ENCODE peak calls at places on chromosomes 5 and 9, in five cellular contexts. B, K, C, M and Q are unnamed samples.

GRCh38 chr5:149766460-149767277 is 36.6 kb downstream of the PPARGC1B start:
- DNase-seq in B (no peak), M (no peak), K (no peak), C (no peak), Q (no peak)

GRCh38 chr5:91027316-91027937 is 355.7 kb downstream of the ARRDC3 start:
- DNase-seq in C (peak; percentile 26), B (no peak), M (peak; percentile 65), K (no peak), Q (no peak)

GRCh38 chr5:58496488-58496887 is 5.3 kb downstream of the GAPT start:
- DNase-seq in M (no peak), B (no peak), C (peak; percentile 54), K (no peak), Q (peak; percentile 38)

GRCh38 chr5:59021837-59022514 is 439.1 kb downstream of the RAB3C start:
- DNase-seq in C (no peak), B (no peak), M (no peak), K (no peak), Q (no peak)

GRCh38 chr5:131303537-131303936 is 39.7 kb downstream of the CDC42SE2 start:
- DNase-seq in B (peak; percentile 74), C (no peak), M (peak; percentile 30), K (no peak), Q (no peak)

GRCh38 chr5:126138475-126139005 is 284.7 kb upstream of the GRAMD2B start:
- DNase-seq in B (peak; percentile 16), K (no peak), C (peak; percentile 57), M (peak; percentile 63), Q (no peak)

GRCh38 chr9:79382468-79382867 is 189.3 kb upstream of the TLE4 start:
- DNase-seq in C (peak; percentile 80), B (no peak), M (no peak), K (no peak), Q (no peak)

GRCh38 chr5:88556415-88556814 is 287.8 kb upstream of the TMEM161B start:
- DNase-seq in K (no peak), C (peak; percentile 21), M (no peak), B (no peak), Q (peak; percentile 37)

GRCh38 chr5:142929602-142930001 is 159.4 kb downstream of the ARHGAP26 start:
- DNase-seq in B (no peak), M (no peak), K (no peak), C (no peak), Q (no peak)

GRCh38 chr9:127122176-127123151 is at the start of gene ANGPTL2:
- DNase-seq in B (peak; percentile 95), K (peak; percentile 91), M (peak; percentile 96), C (peak; percentile 94), Q (peak; percentile 97)

GRCh38 chr9:36530224-36530623 is 42.5 kb upstream of the MELK start:
- DNase-seq in K (no peak), M (no peak), C (no peak), B (no peak), Q (no peak)

GRCh38 chr9:16828335-16829281 is 41.9 kb downstream of the BNC2 start:
- DNase-seq in K (peak; percentile 79), B (peak; percentile 78), C (peak; percentile 39), M (peak; percentile 77), Q (peak; percentile 50)

GRCh38 chr5:90017236-90017635 is 392.3 kb downstream of the CETN3 start:
- DNase-seq in B (no peak), M (no peak), C (peak; percentile 61), K (peak; percentile 14), Q (no peak)

GRCh38 chr5:96648598-96648997 is 13.6 kb upstream of the CAST start:
- DNase-seq in C (no peak), K (no peak), M (peak; percentile 47), B (peak; percentile 69), Q (no peak)

GRCh38 chr9:22216730-22217160 is 207.6 kb upstream of the CDKN2B start:
- DNase-seq in B (peak; percentile 82), K (no peak), M (peak; percentile 85), C (no peak), Q (no peak)

GRCh38 chr9:109568568-109569210 is 70.6 kb upstream of the PTPN3 start:
- DNase-seq in C (no peak), K (no peak), M (no peak), B (no peak), Q (no peak)

GRCh38 chr5:3604501-3604900 is 8.9 kb downstream of the IRX1 start:
- DNase-seq in C (no peak), M (no peak), K (no peak), B (no peak), Q (no peak)

GRCh38 chr9:105332471-105332870 is 88.0 kb downstream of the SLC44A1 start:
- DNase-seq in M (no peak), B (peak; percentile 44), K (no peak), C (no peak), Q (no peak)

GRCh38 chr9:7123743-7124142 is 366.0 kb downstream of the KDM4C start:
- DNase-seq in C (no peak), M (no peak), B (no peak), K (no peak), Q (no peak)

GRCh38 chr5:88707216-88707965 is 175.6 kb downstream of the MEF2C start:
- DNase-seq in B (peak; percentile 6), C (peak; percentile 1), M (no peak), K (no peak), Q (no peak)

GRCh38 chr9:26053954-26054353 is 375.7 kb upstream of the TUSC1 start:
- DNase-seq in C (no peak), M (no peak), K (no peak), B (no peak), Q (no peak)

GRCh38 chr9:122393284-122393983 is 22.6 kb downstream of the PTGS1 start:
- DNase-seq in C (no peak), K (no peak), M (no peak), B (no peak), Q (no peak)

GRCh38 chr9:98590115-98590514 is 118.6 kb downstream of the GABBR2 start:
- DNase-seq in B (no peak), C (no peak), M (no peak), K (no peak), Q (no peak)

GRCh38 chr9:111161015-111161415 is 122.7 kb upstream of the LPAR1 start:
- DNase-seq in B (peak; percentile 92), M (peak; percentile 31), K (no peak), C (no peak), Q (no peak)

GRCh38 chr5:61331407-61332368 is at the start of gene ZSWIM6:
- DNase-seq in K (peak; percentile 99), B (peak; percentile 99), C (peak; percentile 99), M (peak; percentile 99), Q (peak; percentile 98)

GRCh38 chr9:132181796-132182521 is 20.1 kb downstream of the NTNG2 start:
- DNase-seq in B (peak; percentile 13), M (no peak), K (no peak), C (no peak), Q (no peak)

GRCh38 chr5:139795074-139796001 is at the start of gene PSD2:
- DNase-seq in K (peak; percentile 32), M (no peak), B (no peak), C (peak; percentile 53), Q (peak; percentile 51)

GRCh38 chr5:168784449-168784848 is 205.3 kb upstream of the PANK3 start:
- DNase-seq in K (no peak), M (no peak), B (no peak), C (no peak), Q (no peak)

GRCh38 chr9:5582835-5583195 is 46.1 kb upstream of the RIC1 start:
- DNase-seq in M (peak; percentile 70), C (no peak), K (no peak), B (peak; percentile 89), Q (no peak)

DNA sequence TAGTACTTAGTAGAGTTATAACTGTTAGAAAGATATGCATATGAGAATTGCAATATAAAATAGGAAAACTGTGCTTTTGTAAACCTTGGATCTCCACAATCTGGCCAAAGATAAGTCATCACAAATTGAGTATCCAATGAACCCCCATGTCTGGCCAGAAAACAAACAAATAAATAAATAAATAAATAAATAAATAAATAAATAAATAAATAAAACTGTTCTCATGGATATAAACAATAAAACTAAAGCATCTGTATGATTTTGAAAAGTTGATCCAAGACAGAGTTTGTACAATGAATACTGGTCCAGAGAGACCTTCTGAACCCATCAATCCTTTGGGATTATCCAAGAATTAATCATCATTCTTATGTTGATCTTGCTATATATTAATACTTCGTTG is 367.6 kb upstream of the CDH9 start:
- DNase-seq in B (no peak), C (no peak), K (no peak), M (no peak), Q (no peak)
- H3K18ac ChIP-seq in B (no peak overlapping the region), C (no peak overlapping the region), K (no peak overlapping the region), M (no peak overlapping the region), Q (no peak overlapping the region)

DNA sequence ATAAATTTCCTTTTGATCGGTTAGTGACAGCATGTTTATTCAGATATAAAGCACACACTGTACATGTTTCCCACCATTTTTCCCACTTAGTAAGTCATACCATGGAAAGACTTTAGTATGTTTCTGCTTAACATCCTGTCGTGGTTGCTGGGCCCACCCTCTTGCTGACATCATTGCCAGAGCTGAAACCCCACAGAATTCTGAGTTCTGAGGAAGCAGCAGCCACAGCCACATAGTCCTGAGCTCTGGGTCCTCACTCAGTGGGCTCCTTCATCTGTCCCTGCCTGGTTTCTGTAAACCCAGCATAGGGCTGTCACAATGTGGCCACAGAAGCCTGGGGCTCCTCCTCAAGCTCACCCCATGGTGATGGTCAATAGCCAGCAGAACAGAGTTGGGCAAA is 441.5 kb downstream of the ENC1 start:
- DNase-seq in B (peak; percentile 64), M (peak; percentile 60), K (no peak), C (no peak), Q (no peak)
- H3K18ac ChIP-seq in B (peak overlapping the region; percentile 23), M (no peak overlapping the region), K (peak overlapping the region; percentile 15), C (no peak overlapping the region), Q (peak overlapping the region; percentile 55)

DNA sequence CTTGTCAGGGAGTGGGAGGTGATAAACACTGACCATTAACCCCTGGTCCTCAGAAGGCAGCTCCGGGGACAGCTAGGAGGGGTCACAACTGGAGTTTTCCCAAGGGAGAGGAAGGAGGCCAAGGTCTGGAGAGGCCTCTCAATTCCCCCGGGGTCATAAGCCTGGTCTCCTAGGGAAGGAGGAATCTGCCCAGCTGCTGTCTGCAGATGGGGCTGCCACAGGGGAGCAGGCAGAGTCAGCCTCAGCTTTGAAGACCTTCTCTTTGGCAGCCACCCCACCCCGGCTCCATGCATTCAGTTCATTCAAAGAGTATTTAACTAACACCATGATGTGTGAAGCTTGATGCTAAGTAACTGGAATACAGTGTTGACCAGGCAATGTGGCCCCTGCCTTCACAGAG is 74.6 kb upstream of the HSPA9 start:
- DNase-seq in C (no peak), B (no peak), M (no peak), K (no peak), Q (peak; percentile 43)
- H3K18ac ChIP-seq in C (no peak overlapping the region), B (no peak overlapping the region), M (no peak overlapping the region), K (no peak overlapping the region), Q (no peak overlapping the region)

DNA sequence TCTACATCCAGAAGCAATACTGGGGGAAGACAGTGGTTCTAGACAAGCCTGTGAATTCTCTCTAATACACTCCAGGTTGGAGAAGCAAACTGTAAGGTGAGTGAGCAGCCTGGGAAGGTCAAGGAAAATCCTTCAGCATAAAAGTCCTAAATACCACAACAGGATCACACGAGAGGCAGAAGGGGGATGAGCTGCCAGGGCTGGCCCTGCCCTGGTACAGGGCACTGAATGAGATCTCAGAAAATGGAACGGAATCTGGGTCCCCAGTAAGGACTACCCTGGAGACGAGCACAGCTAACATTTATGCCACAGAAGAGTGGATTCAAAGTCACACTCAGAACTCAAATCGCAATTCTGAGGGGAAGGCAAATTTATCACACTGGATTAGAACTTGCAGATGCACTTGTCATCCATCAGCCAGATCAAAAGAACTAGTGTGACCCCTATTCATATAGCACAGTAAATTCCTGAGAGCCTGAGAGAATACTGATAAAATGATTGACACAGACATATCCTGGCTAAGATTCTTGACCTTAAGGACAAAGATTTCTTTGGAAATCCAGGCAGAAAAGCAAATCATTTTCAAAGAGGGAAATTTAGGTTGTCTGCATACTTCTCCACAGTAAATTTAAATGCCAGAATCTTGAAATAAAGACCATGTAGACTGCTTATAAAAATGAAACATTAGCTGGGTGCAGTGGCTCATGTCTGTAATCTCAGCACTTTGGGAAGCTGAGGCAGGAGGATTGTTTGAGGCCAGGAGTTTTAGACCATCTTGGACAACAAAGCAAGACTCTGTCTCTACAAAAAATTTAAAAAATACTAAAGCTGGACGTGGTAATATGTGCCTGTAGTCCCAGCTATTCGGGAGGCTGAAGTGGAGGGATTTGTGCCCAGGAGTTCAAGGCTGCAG is 25.6 kb downstream of the FYB1 start:
- DNase-seq in C (no peak), K (no peak), B (no peak), M (no peak), Q (no peak)
- H3K18ac ChIP-seq in C (no peak overlapping the region), K (no peak overlapping the region), B (no peak overlapping the region), M (no peak overlapping the region), Q (no peak overlapping the region)